ENCODE peak calls at places on chromosomes 7 and 10, in four cellular contexts. One of them, this sample, is unnamed.

GRCh38 chr10:59376817-59377340 is 14.5 kb upstream of the FAM13C start:
- DNase-seq in HepG2: no peak
- DNase-seq in H1: no peak
- DNase-seq in A549: no peak
- DNase-seq in this sample: no peak

GRCh38 chr10:3702569-3702968 is 82.4 kb downstream of the KLF6 start:
- DNase-seq in A549: no peak
- DNase-seq in HepG2: peak
- DNase-seq in H1: no peak
- DNase-seq in this sample: no peak

GRCh38 chr10:67114945-67115344 is 189.1 kb downstream of the LRRTM3 start:
- DNase-seq in HepG2: peak
- DNase-seq in H1: no peak
- DNase-seq in A549: no peak
- DNase-seq in this sample: no peak

GRCh38 chr10:69831231-69831855 is 29.6 kb downstream of the COL13A1 start:
- DNase-seq in HepG2: no peak
- DNase-seq in H1: no peak
- DNase-seq in A549: no peak
- DNase-seq in this sample: no peak

GRCh38 chr10:102455893-102456471 is 4.6 kb upstream of the C10orf95 start:
- DNase-seq in H1: no peak
- DNase-seq in HepG2: no peak
- DNase-seq in A549: no peak
- DNase-seq in this sample: no peak

GRCh38 chr10:114301177-114301576 is 62.1 kb downstream of the VWA2 start:
- DNase-seq in HepG2: no peak
- DNase-seq in A549: no peak
- DNase-seq in H1: no peak
- DNase-seq in this sample: peak

GRCh38 chr10:28652703-28653102 is 24.6 kb upstream of the BAMBI start:
- DNase-seq in HepG2: no peak
- DNase-seq in H1: no peak
- DNase-seq in A549: no peak
- DNase-seq in this sample: no peak

GRCh38 chr10:71262027-71262426 is 49.7 kb downstream of the UNC5B start:
- DNase-seq in HepG2: no peak
- DNase-seq in H1: no peak
- DNase-seq in A549: no peak
- DNase-seq in this sample: no peak

GRCh38 chr7:101731502-101732084 is 85.8 kb upstream of the CUX1 start:
- DNase-seq in H1: no peak
- DNase-seq in A549: no peak
- DNase-seq in HepG2: no peak
- DNase-seq in this sample: no peak

GRCh38 chr10:5317547-5318107 is 47.1 kb upstream of the UCN3 start:
- DNase-seq in HepG2: peak
- DNase-seq in H1: no peak
- DNase-seq in A549: peak
- DNase-seq in this sample: peak

GRCh38 chr7:12056381-12056780 is 154.7 kb upstream of the TMEM106B start:
- DNase-seq in A549: no peak
- DNase-seq in HepG2: no peak
- DNase-seq in H1: no peak
- DNase-seq in this sample: no peak

GRCh38 chr10:78794736-78795455 is 273.9 kb upstream of the ZMIZ1 start:
- DNase-seq in A549: no peak
- DNase-seq in H1: no peak
- DNase-seq in HepG2: no peak
- DNase-seq in this sample: no peak

GRCh38 chr10:88702848-88703597 is 3.0 kb upstream of the LIPK start:
- DNase-seq in H1: no peak
- DNase-seq in A549: peak
- DNase-seq in HepG2: peak
- DNase-seq in this sample: no peak

GRCh38 chr7:157445956-157446295 is 109.1 kb downstream of the DNAJB6 start:
- DNase-seq in HepG2: no peak
- DNase-seq in H1: peak
- DNase-seq in A549: no peak
- DNase-seq in this sample: no peak

GRCh38 chr7:41809487-41810257 is 106.8 kb upstream of the INHBA start:
- DNase-seq in H1: no peak
- DNase-seq in HepG2: no peak
- DNase-seq in A549: no peak
- DNase-seq in this sample: no peak

GRCh38 chr7:155580367-155580766 is 34.0 kb upstream of the CNPY1 start:
- DNase-seq in HepG2: no peak
- DNase-seq in A549: no peak
- DNase-seq in H1: no peak
- DNase-seq in this sample: no peak

GRCh38 chr7:155694846-155695245 is 50.4 kb downstream of the RBM33 start:
- DNase-seq in HepG2: no peak
- DNase-seq in H1: no peak
- DNase-seq in A549: no peak
- DNase-seq in this sample: no peak

GRCh38 chr10:87734987-87735827 is 75.5 kb downstream of the PAPSS2 start:
- DNase-seq in HepG2: peak
- DNase-seq in H1: peak
- DNase-seq in A549: peak
- DNase-seq in this sample: peak

GRCh38 chr10:80664071-80664680 is 126.5 kb downstream of the SH2D4B start:
- DNase-seq in H1: peak
- DNase-seq in HepG2: peak
- DNase-seq in A549: peak
- DNase-seq in this sample: peak

GRCh38 chr7:44967571-44968446 is 11.0 kb downstream of the MYO1G start:
- DNase-seq in A549: peak
- DNase-seq in HepG2: peak
- DNase-seq in H1: peak
- DNase-seq in this sample: peak

GRCh38 chr10:119654540-119654939 is 3.4 kb downstream of the BAG3 start:
- DNase-seq in HepG2: peak
- DNase-seq in A549: peak
- DNase-seq in H1: no peak
- DNase-seq in this sample: no peak

GRCh38 chr10:12633776-12634390 is 284.5 kb downstream of the CAMK1D start:
- DNase-seq in A549: no peak
- DNase-seq in HepG2: no peak
- DNase-seq in H1: no peak
- DNase-seq in this sample: no peak

GRCh38 chr10:74500806-74501205 is 325.6 kb upstream of the KAT6B start:
- DNase-seq in HepG2: no peak
- DNase-seq in H1: no peak
- DNase-seq in A549: no peak
- DNase-seq in this sample: no peak

GRCh38 chr10:74500026-74500704 is 326.2 kb upstream of the KAT6B start:
- DNase-seq in HepG2: no peak
- DNase-seq in H1: no peak
- DNase-seq in A549: no peak
- DNase-seq in this sample: no peak

GRCh38 chr10:74502963-74503608 is 323.3 kb upstream of the KAT6B start:
- DNase-seq in H1: no peak
- DNase-seq in HepG2: peak
- DNase-seq in A549: no peak
- DNase-seq in this sample: no peak
- TF ChIP-seq RNF2 in H1: no peak
- TF ChIP-seq RNF2 in HepG2: no peak
- TF ChIP-seq RNF2 in A549: no peak
- TF ChIP-seq RNF2 in this sample: no peak

GRCh38 chr7:20385121-20385520 is 54.4 kb downstream of the ITGB8 start:
- DNase-seq in A549: no peak
- DNase-seq in H1: no peak
- DNase-seq in HepG2: no peak
- DNase-seq in this sample: no peak
- TF ChIP-seq RNF2 in A549: no peak
- TF ChIP-seq RNF2 in H1: no peak
- TF ChIP-seq RNF2 in HepG2: no peak
- TF ChIP-seq RNF2 in this sample: no peak

DNA sequence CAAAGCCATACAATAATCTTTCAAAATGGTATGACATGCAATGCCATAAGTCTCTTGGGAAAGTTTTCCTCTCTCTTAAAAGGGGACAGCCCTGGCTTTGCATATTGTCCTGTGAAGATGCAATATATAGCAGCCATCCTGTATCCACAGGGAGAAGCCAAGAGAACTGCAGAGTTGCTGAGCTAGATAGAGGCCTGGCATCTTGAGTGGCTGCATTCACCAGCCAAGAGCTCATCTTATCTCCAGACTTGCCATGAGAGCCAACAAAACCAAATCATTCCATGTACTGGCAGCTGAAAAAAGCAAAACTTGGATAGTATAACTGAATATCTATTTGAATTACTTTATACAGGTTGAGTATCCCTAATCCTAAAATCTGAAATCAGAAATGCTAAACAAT is 348.8 kb downstream of the CALN1 start:
- DNase-seq in A549: no peak
- DNase-seq in H1: no peak
- DNase-seq in HepG2: no peak
- DNase-seq in this sample: no peak
- TF ChIP-seq RNF2 in A549: no peak
- TF ChIP-seq RNF2 in H1: no peak
- TF ChIP-seq RNF2 in HepG2: no peak
- TF ChIP-seq RNF2 in this sample: no peak

GRCh38 chr10:45419673-45420020 is 45.6 kb downstream of the ALOX5 start:
- DNase-seq in HepG2: no peak
- DNase-seq in H1: no peak
- DNase-seq in A549: no peak
- DNase-seq in this sample: no peak

GRCh38 chr10:45418859-45419672 is 45.0 kb downstream of the ALOX5 start:
- DNase-seq in HepG2: peak
- DNase-seq in A549: no peak
- DNase-seq in H1: peak
- DNase-seq in this sample: peak

GRCh38 chr10:45421231-45422097 is 47.4 kb downstream of the ALOX5 start:
- DNase-seq in HepG2: no peak
- DNase-seq in H1: no peak
- DNase-seq in A549: no peak
- DNase-seq in this sample: no peak

GRCh38 chr10:45422207-45422606 is 48.2 kb downstream of the ALOX5 start:
- DNase-seq in A549: no peak
- DNase-seq in HepG2: no peak
- DNase-seq in H1: no peak
- DNase-seq in this sample: no peak

GRCh38 chr10:45420453-45421192 is 46.6 kb downstream of the ALOX5 start:
- DNase-seq in H1: no peak
- DNase-seq in HepG2: no peak
- DNase-seq in A549: no peak
- DNase-seq in this sample: peak
- TF ChIP-seq RNF2 in H1: no peak
- TF ChIP-seq RNF2 in HepG2: no peak
- TF ChIP-seq RNF2 in A549: no peak
- TF ChIP-seq RNF2 in this sample: no peak